ENCODE peak calls at places on chromosomes 12 and 14, in seven cellular contexts. One of them, this sample, is unnamed.

GRCh38 chr12:7374423-7375144 is 69.4 kb downstream of the CD163L1 start:
- DNase-seq in Calu3: peak
- DNase-seq in NCI-H2029: no peak
- DNase-seq in SHP77 treated with DMSO at 0.1 percent for 48 hours: peak
- DNase-seq in AG09319: no peak
- DNase-seq in heart right ventricle: no peak
- DNase-seq in central memory CD8-positive, alpha-beta T cell: no peak
- DNase-seq in this sample: peak

GRCh38 chr12:57233357-57234232 is 4.1 kb downstream of the SHMT2 start:
- DNase-seq in Calu3: no peak
- DNase-seq in NCI-H2029: no peak
- DNase-seq in SHP77 treated with DMSO at 0.1 percent for 48 hours: no peak
- DNase-seq in AG09319: no peak
- DNase-seq in heart right ventricle: no peak
- DNase-seq in central memory CD8-positive, alpha-beta T cell: no peak
- DNase-seq in this sample: no peak

GRCh38 chr14:104144453-104144790 is 6.0 kb downstream of the KIF26A start:
- DNase-seq in Calu3: no peak
- DNase-seq in NCI-H2029: no peak
- DNase-seq in SHP77 treated with DMSO at 0.1 percent for 48 hours: no peak
- DNase-seq in AG09319: no peak
- DNase-seq in heart right ventricle: no peak
- DNase-seq in central memory CD8-positive, alpha-beta T cell: no peak
- DNase-seq in this sample: no peak

GRCh38 chr14:69376439-69376838 is 21.7 kb downstream of the ERH start:
- DNase-seq in Calu3: no peak
- DNase-seq in NCI-H2029: no peak
- DNase-seq in SHP77 treated with DMSO at 0.1 percent for 48 hours: no peak
- DNase-seq in AG09319: no peak
- DNase-seq in heart right ventricle: no peak
- DNase-seq in central memory CD8-positive, alpha-beta T cell: no peak
- DNase-seq in this sample: no peak

GRCh38 chr14:52259452-52259851 is 8.0 kb upstream of the PTGDR start:
- DNase-seq in Calu3: no peak
- DNase-seq in NCI-H2029: no peak
- DNase-seq in SHP77 treated with DMSO at 0.1 percent for 48 hours: no peak
- DNase-seq in AG09319: no peak
- DNase-seq in heart right ventricle: no peak
- DNase-seq in central memory CD8-positive, alpha-beta T cell: no peak
- DNase-seq in this sample: no peak

GRCh38 chr14:77607741-77608302 is 8.6 kb downstream of the SPTLC2 start:
- DNase-seq in Calu3: no peak
- DNase-seq in NCI-H2029: no peak
- DNase-seq in SHP77 treated with DMSO at 0.1 percent for 48 hours: no peak
- DNase-seq in AG09319: no peak
- DNase-seq in heart right ventricle: peak
- DNase-seq in central memory CD8-positive, alpha-beta T cell: no peak
- DNase-seq in this sample: no peak

GRCh38 chr12:112450725-112451124 is 32.0 kb downstream of the PTPN11 start:
- DNase-seq in Calu3: no peak
- DNase-seq in NCI-H2029: no peak
- DNase-seq in SHP77 treated with DMSO at 0.1 percent for 48 hours: no peak
- DNase-seq in AG09319: no peak
- DNase-seq in heart right ventricle: no peak
- DNase-seq in central memory CD8-positive, alpha-beta T cell: no peak
- DNase-seq in this sample: no peak

GRCh38 chr14:52110441-52111086 is 41.7 kb upstream of the NID2 start:
- DNase-seq in Calu3: no peak
- DNase-seq in NCI-H2029: no peak
- DNase-seq in SHP77 treated with DMSO at 0.1 percent for 48 hours: no peak
- DNase-seq in AG09319: no peak
- DNase-seq in heart right ventricle: no peak
- DNase-seq in central memory CD8-positive, alpha-beta T cell: no peak
- DNase-seq in this sample: no peak

GRCh38 chr12:110074089-110074488 is 25.8 kb upstream of the C12orf76 start:
- DNase-seq in Calu3: no peak
- DNase-seq in NCI-H2029: no peak
- DNase-seq in SHP77 treated with DMSO at 0.1 percent for 48 hours: no peak
- DNase-seq in AG09319: no peak
- DNase-seq in heart right ventricle: no peak
- DNase-seq in central memory CD8-positive, alpha-beta T cell: no peak
- DNase-seq in this sample: no peak

GRCh38 chr12:127162902-127163301 is 1104.1 kb upstream of the TMEM132C start:
- DNase-seq in Calu3: no peak
- DNase-seq in NCI-H2029: no peak
- DNase-seq in SHP77 treated with DMSO at 0.1 percent for 48 hours: no peak
- DNase-seq in AG09319: no peak
- DNase-seq in heart right ventricle: no peak
- DNase-seq in central memory CD8-positive, alpha-beta T cell: peak
- DNase-seq in this sample: no peak

GRCh38 chr12:45309826-45310626 is 94.1 kb downstream of the ANO6 start:
- DNase-seq in Calu3: no peak
- DNase-seq in NCI-H2029: no peak
- DNase-seq in SHP77 treated with DMSO at 0.1 percent for 48 hours: no peak
- DNase-seq in AG09319: no peak
- DNase-seq in heart right ventricle: no peak
- DNase-seq in central memory CD8-positive, alpha-beta T cell: no peak
- DNase-seq in this sample: no peak

GRCh38 chr12:39502657-39503056 is 59.7 kb upstream of the KIF21A start:
- DNase-seq in Calu3: no peak
- DNase-seq in NCI-H2029: no peak
- DNase-seq in SHP77 treated with DMSO at 0.1 percent for 48 hours: no peak
- DNase-seq in AG09319: no peak
- DNase-seq in heart right ventricle: no peak
- DNase-seq in central memory CD8-positive, alpha-beta T cell: no peak
- DNase-seq in this sample: no peak

GRCh38 chr12:123771261-123771660 is 9.2 kb downstream of the DNAH10 start:
- DNase-seq in Calu3: no peak
- DNase-seq in NCI-H2029: no peak
- DNase-seq in SHP77 treated with DMSO at 0.1 percent for 48 hours: no peak
- DNase-seq in AG09319: no peak
- DNase-seq in heart right ventricle: no peak
- DNase-seq in central memory CD8-positive, alpha-beta T cell: no peak
- DNase-seq in this sample: no peak

GRCh38 chr14:78202976-78203375 is 32.8 kb downstream of the NRXN3 start:
- DNase-seq in Calu3: no peak
- DNase-seq in NCI-H2029: no peak
- DNase-seq in SHP77 treated with DMSO at 0.1 percent for 48 hours: no peak
- DNase-seq in AG09319: no peak
- DNase-seq in heart right ventricle: no peak
- DNase-seq in central memory CD8-positive, alpha-beta T cell: no peak
- DNase-seq in this sample: no peak

GRCh38 chr12:49883065-49883464 is 20.6 kb downstream of the FAIM2 start:
- DNase-seq in Calu3: no peak
- DNase-seq in NCI-H2029: no peak
- DNase-seq in SHP77 treated with DMSO at 0.1 percent for 48 hours: no peak
- DNase-seq in AG09319: no peak
- DNase-seq in heart right ventricle: no peak
- DNase-seq in central memory CD8-positive, alpha-beta T cell: no peak
- DNase-seq in this sample: peak

GRCh38 chr14:58641509-58641908 is 3.7 kb downstream of the DACT1 start:
- DNase-seq in Calu3: no peak
- DNase-seq in NCI-H2029: no peak
- DNase-seq in SHP77 treated with DMSO at 0.1 percent for 48 hours: no peak
- DNase-seq in AG09319: no peak
- DNase-seq in heart right ventricle: no peak
- DNase-seq in central memory CD8-positive, alpha-beta T cell: no peak
- DNase-seq in this sample: peak

GRCh38 chr14:61553730-61554641 is 141.3 kb upstream of the HIF1A start:
- DNase-seq in Calu3: peak
- DNase-seq in NCI-H2029: no peak
- DNase-seq in SHP77 treated with DMSO at 0.1 percent for 48 hours: no peak
- DNase-seq in AG09319: peak
- DNase-seq in heart right ventricle: no peak
- DNase-seq in central memory CD8-positive, alpha-beta T cell: no peak
- DNase-seq in this sample: no peak

GRCh38 chr14:105468621-105469241 is 5.9 kb upstream of the CRIP2 start:
- DNase-seq in Calu3: no peak
- DNase-seq in NCI-H2029: no peak
- DNase-seq in SHP77 treated with DMSO at 0.1 percent for 48 hours: no peak
- DNase-seq in AG09319: no peak
- DNase-seq in heart right ventricle: peak
- DNase-seq in central memory CD8-positive, alpha-beta T cell: no peak
- DNase-seq in this sample: no peak

GRCh38 chr12:130508847-130509246 is 171.2 kb downstream of the PIWIL1 start:
- DNase-seq in Calu3: no peak
- DNase-seq in NCI-H2029: no peak
- DNase-seq in SHP77 treated with DMSO at 0.1 percent for 48 hours: no peak
- DNase-seq in AG09319: no peak
- DNase-seq in heart right ventricle: no peak
- DNase-seq in central memory CD8-positive, alpha-beta T cell: no peak
- DNase-seq in this sample: no peak

GRCh38 chr12:18153826-18154225 is 63.8 kb upstream of the RERGL start:
- DNase-seq in Calu3: no peak
- DNase-seq in NCI-H2029: no peak
- DNase-seq in SHP77 treated with DMSO at 0.1 percent for 48 hours: no peak
- DNase-seq in AG09319: no peak
- DNase-seq in heart right ventricle: no peak
- DNase-seq in central memory CD8-positive, alpha-beta T cell: no peak
- DNase-seq in this sample: no peak

GRCh38 chr12:11718768-11719253 is 69.3 kb downstream of the ETV6 start:
- DNase-seq in Calu3: no peak
- DNase-seq in NCI-H2029: no peak
- DNase-seq in SHP77 treated with DMSO at 0.1 percent for 48 hours: no peak
- DNase-seq in AG09319: no peak
- DNase-seq in heart right ventricle: no peak
- DNase-seq in central memory CD8-positive, alpha-beta T cell: no peak
- DNase-seq in this sample: no peak

GRCh38 chr12:124916370-124917134 is 2.1 kb upstream of the UBC start:
- DNase-seq in Calu3: peak
- DNase-seq in NCI-H2029: no peak
- DNase-seq in SHP77 treated with DMSO at 0.1 percent for 48 hours: no peak
- DNase-seq in AG09319: no peak
- DNase-seq in heart right ventricle: peak
- DNase-seq in central memory CD8-positive, alpha-beta T cell: no peak
- DNase-seq in this sample: no peak

GRCh38 chr12:113391650-113392340 is 11.9 kb downstream of the SDS start:
- DNase-seq in Calu3: no peak
- DNase-seq in NCI-H2029: no peak
- DNase-seq in SHP77 treated with DMSO at 0.1 percent for 48 hours: no peak
- DNase-seq in AG09319: no peak
- DNase-seq in heart right ventricle: no peak
- DNase-seq in central memory CD8-positive, alpha-beta T cell: no peak
- DNase-seq in this sample: no peak

GRCh38 chr14:100696590-100696989 is 30.1 kb upstream of the DLK1 start:
- DNase-seq in Calu3: no peak
- DNase-seq in NCI-H2029: no peak
- DNase-seq in SHP77 treated with DMSO at 0.1 percent for 48 hours: no peak
- DNase-seq in AG09319: no peak
- DNase-seq in heart right ventricle: peak
- DNase-seq in central memory CD8-positive, alpha-beta T cell: no peak
- DNase-seq in this sample: no peak

GRCh38 chr14:30681752-30682355 is 59.7 kb downstream of the SCFD1 start:
- DNase-seq in Calu3: no peak
- DNase-seq in NCI-H2029: no peak
- DNase-seq in SHP77 treated with DMSO at 0.1 percent for 48 hours: no peak
- DNase-seq in AG09319: no peak
- DNase-seq in heart right ventricle: no peak
- DNase-seq in central memory CD8-positive, alpha-beta T cell: no peak
- DNase-seq in this sample: no peak

GRCh38 chr12:69534389-69534822 is 50.9 kb upstream of the CCT2 start:
- DNase-seq in Calu3: peak
- DNase-seq in NCI-H2029: peak
- DNase-seq in SHP77 treated with DMSO at 0.1 percent for 48 hours: no peak
- DNase-seq in AG09319: peak
- DNase-seq in heart right ventricle: peak
- DNase-seq in central memory CD8-positive, alpha-beta T cell: no peak
- DNase-seq in this sample: peak

GRCh38 chr12:88375960-88376305 is 204.3 kb downstream of the KITLG start:
- DNase-seq in Calu3: no peak
- DNase-seq in NCI-H2029: no peak
- DNase-seq in SHP77 treated with DMSO at 0.1 percent for 48 hours: no peak
- DNase-seq in AG09319: no peak
- DNase-seq in heart right ventricle: no peak
- DNase-seq in central memory CD8-positive, alpha-beta T cell: no peak
- DNase-seq in this sample: no peak

GRCh38 chr14:39364509-39364908 is 67.7 kb downstream of the FBXO33 start:
- DNase-seq in Calu3: no peak
- DNase-seq in NCI-H2029: no peak
- DNase-seq in SHP77 treated with DMSO at 0.1 percent for 48 hours: no peak
- DNase-seq in AG09319: no peak
- DNase-seq in heart right ventricle: no peak
- DNase-seq in central memory CD8-positive, alpha-beta T cell: no peak
- DNase-seq in this sample: no peak

GRCh38 chr12:32181498-32182175 is 75.0 kb downstream of the BICD1 start:
- DNase-seq in Calu3: no peak
- DNase-seq in NCI-H2029: no peak
- DNase-seq in SHP77 treated with DMSO at 0.1 percent for 48 hours: no peak
- DNase-seq in AG09319: peak
- DNase-seq in heart right ventricle: no peak
- DNase-seq in central memory CD8-positive, alpha-beta T cell: no peak
- DNase-seq in this sample: no peak

GRCh38 chr12:2284857-2285256 is 232.1 kb downstream of the CACNA1C start:
- DNase-seq in Calu3: peak
- DNase-seq in NCI-H2029: peak
- DNase-seq in SHP77 treated with DMSO at 0.1 percent for 48 hours: peak
- DNase-seq in AG09319: no peak
- DNase-seq in heart right ventricle: peak
- DNase-seq in central memory CD8-positive, alpha-beta T cell: no peak
- DNase-seq in this sample: peak

GRCh38 chr14:55624913-55625312 is 44.9 kb downstream of the KTN1 start:
- DNase-seq in Calu3: no peak
- DNase-seq in NCI-H2029: no peak
- DNase-seq in SHP77 treated with DMSO at 0.1 percent for 48 hours: no peak
- DNase-seq in AG09319: no peak
- DNase-seq in heart right ventricle: no peak
- DNase-seq in central memory CD8-positive, alpha-beta T cell: no peak
- DNase-seq in this sample: no peak

GRCh38 chr12:121590476-121591143 is 9.8 kb upstream of the KDM2B start:
- DNase-seq in Calu3: no peak
- DNase-seq in NCI-H2029: no peak
- DNase-seq in SHP77 treated with DMSO at 0.1 percent for 48 hours: no peak
- DNase-seq in AG09319: no peak
- DNase-seq in heart right ventricle: peak
- DNase-seq in central memory CD8-positive, alpha-beta T cell: peak
- DNase-seq in this sample: no peak